ENCODE peak calls at places on chromosomes 3 and 15, in eight cellular contexts. K, R, X, I, G, A, Y and O are unnamed samples.

GRCh38 chr3:13927295-13927694 is 47.4 kb upstream of the WNT7A start:
- DNase-seq in K (no peak), R (peak), X (no peak), I (no peak), G (no peak), A (no peak), Y (no peak), O (no peak)

GRCh38 chr3:170563712-170564423 is 22.0 kb downstream of the SLC7A14 start:
- DNase-seq in K (no peak), R (peak), X (no peak), I (no peak), G (no peak), A (no peak), Y (no peak), O (no peak)

GRCh38 chr3:50652709-50653108 is 22.0 kb upstream of the DOCK3 start:
- DNase-seq in K (no peak), R (peak), X (peak), I (peak), G (no peak), A (peak), Y (peak), O (no peak)

GRCh38 chr15:82854554-82854953 is 45.1 kb downstream of the WHAMM start:
- DNase-seq in K (no peak), R (no peak), X (no peak), I (no peak), G (no peak), A (no peak), Y (peak), O (no peak)

GRCh38 chr3:197023998-197024651 is 5.5 kb downstream of the MELTF start:
- DNase-seq in K (no peak), R (no peak), X (peak), I (peak), G (peak), A (no peak), Y (no peak), O (no peak)

GRCh38 chr3:135851201-135852061 is 114.1 kb upstream of the PPP2R3A start:
- DNase-seq in K (no peak), R (no peak), X (no peak), I (no peak), G (no peak), A (no peak), Y (no peak), O (no peak)

GRCh38 chr3:39144095-39144747 is 9.2 kb downstream of the CSRNP1 start:
- DNase-seq in K (no peak), R (no peak), X (no peak), I (no peak), G (peak), A (no peak), Y (no peak), O (no peak)

GRCh38 chr15:49823987-49824538 is 203.2 kb downstream of the DTWD1 start:
- DNase-seq in K (no peak), R (peak), X (no peak), I (no peak), G (no peak), A (no peak), Y (no peak), O (no peak)

GRCh38 chr3:29099296-29099695 is 181.6 kb upstream of the RBMS3 start:
- DNase-seq in K (no peak), R (peak), X (no peak), I (no peak), G (no peak), A (no peak), Y (no peak), O (no peak)

GRCh38 chr3:146218880-146219866 is 31.7 kb downstream of the PLSCR4 start:
- DNase-seq in K (no peak), R (peak), X (no peak), I (peak), G (no peak), A (peak), Y (peak), O (no peak)

GRCh38 chr3:197906023-197906849 is 43.8 kb upstream of the RPL35A start:
- DNase-seq in K (peak), R (peak), X (peak), I (peak), G (peak), A (peak), Y (peak), O (peak)

GRCh38 chr15:77001966-77002365 is 7.0 kb downstream of the PSTPIP1 start:
- DNase-seq in K (no peak), R (no peak), X (no peak), I (no peak), G (peak), A (no peak), Y (no peak), O (no peak)

GRCh38 chr3:36219398-36219797 is 160.9 kb upstream of the STAC start:
- DNase-seq in K (no peak), R (peak), X (no peak), I (no peak), G (no peak), A (no peak), Y (no peak), O (no peak)

GRCh38 chr3:60391292-60391691 is 860.0 kb downstream of the FHIT start:
- DNase-seq in K (no peak), R (peak), X (no peak), I (no peak), G (no peak), A (no peak), Y (no peak), O (no peak)

GRCh38 chr3:8573342-8573926 is 71.2 kb downstream of the SSUH2 start:
- DNase-seq in K (no peak), R (peak), X (no peak), I (no peak), G (no peak), A (no peak), Y (no peak), O (no peak)

GRCh38 chr15:93261845-93262244 is 172.8 kb upstream of the RGMA start:
- DNase-seq in K (no peak), R (no peak), X (no peak), I (no peak), G (no peak), A (no peak), Y (no peak), O (no peak)

GRCh38 chr15:70596354-70597055 is 166.9 kb downstream of the UACA start:
- DNase-seq in K (peak), R (peak), X (no peak), I (no peak), G (no peak), A (no peak), Y (no peak), O (no peak)

GRCh38 chr3:8406479-8406878 is 95.1 kb upstream of the LMCD1 start:
- DNase-seq in K (no peak), R (no peak), X (no peak), I (no peak), G (no peak), A (no peak), Y (no peak), O (no peak)

GRCh38 chr3:23450806-23451205 is 247.7 kb downstream of the UBE2E2 start:
- DNase-seq in K (no peak), R (no peak), X (no peak), I (no peak), G (no peak), A (no peak), Y (no peak), O (no peak)

GRCh38 chr3:129439381-129439816 is 349 bp downstream of the MBD4 start:
- DNase-seq in K (no peak), R (no peak), X (peak), I (peak), G (no peak), A (peak), Y (peak), O (no peak)

GRCh38 chr15:35748105-35748504 is 202.1 kb upstream of the DPH6 start:
- DNase-seq in K (no peak), R (no peak), X (no peak), I (no peak), G (no peak), A (no peak), Y (no peak), O (no peak)

GRCh38 chr15:101142711-101143110 is 109.1 kb downstream of the CHSY1 start:
- DNase-seq in K (no peak), R (no peak), X (no peak), I (no peak), G (peak), A (no peak), Y (no peak), O (no peak)

GRCh38 chr3:34419801-34420200 is 621.4 kb downstream of the PDCD6IP start:
- DNase-seq in K (no peak), R (no peak), X (no peak), I (no peak), G (no peak), A (no peak), Y (no peak), O (no peak)

GRCh38 chr3:188468672-188469071 is 314.7 kb downstream of the LPP start:
- DNase-seq in K (no peak), R (no peak), X (no peak), I (no peak), G (peak), A (no peak), Y (no peak), O (peak)

GRCh38 chr3:170680593-170680992 is 94.7 kb upstream of the SLC7A14 start:
- DNase-seq in K (no peak), R (no peak), X (no peak), I (no peak), G (no peak), A (no peak), Y (no peak), O (no peak)

GRCh38 chr3:14265246-14265962 is 86.8 kb downstream of the LSM3 start:
- DNase-seq in K (peak), R (peak), X (no peak), I (no peak), G (no peak), A (no peak), Y (no peak), O (no peak)

GRCh38 chr3:72355168-72355567 is 493.1 kb downstream of the SHQ1 start:
- DNase-seq in K (no peak), R (no peak), X (no peak), I (no peak), G (no peak), A (no peak), Y (no peak), O (no peak)

GRCh38 chr3:14289590-14290453 is 111.2 kb downstream of the LSM3 start:
- DNase-seq in K (peak), R (peak), X (no peak), I (no peak), G (no peak), A (no peak), Y (no peak), O (peak)

GRCh38 chr3:133487920-133488540 is 85.5 kb upstream of the CDV3 start:
- DNase-seq in K (no peak), R (peak), X (peak), I (peak), G (no peak), A (no peak), Y (no peak), O (no peak)

GRCh38 chr3:58161435-58162398 is 49.1 kb downstream of the DNASE1L3 start:
- DNase-seq in K (peak), R (peak), X (no peak), I (no peak), G (peak), A (peak), Y (peak), O (no peak)

GRCh38 chr3:58167431-58168351 is 43.1 kb downstream of the DNASE1L3 start:
- DNase-seq in K (peak), R (peak), X (no peak), I (peak), G (peak), A (peak), Y (peak), O (no peak)

GRCh38 chr3:58163234-58163633 is 47.5 kb downstream of the DNASE1L3 start:
- DNase-seq in K (no peak), R (peak), X (no peak), I (no peak), G (no peak), A (no peak), Y (no peak), O (no peak)

GRCh38 chr3:58164916-58165821 is 45.6 kb downstream of the DNASE1L3 start:
- DNase-seq in K (peak), R (no peak), X (no peak), I (no peak), G (no peak), A (peak), Y (peak), O (no peak)

DNA sequence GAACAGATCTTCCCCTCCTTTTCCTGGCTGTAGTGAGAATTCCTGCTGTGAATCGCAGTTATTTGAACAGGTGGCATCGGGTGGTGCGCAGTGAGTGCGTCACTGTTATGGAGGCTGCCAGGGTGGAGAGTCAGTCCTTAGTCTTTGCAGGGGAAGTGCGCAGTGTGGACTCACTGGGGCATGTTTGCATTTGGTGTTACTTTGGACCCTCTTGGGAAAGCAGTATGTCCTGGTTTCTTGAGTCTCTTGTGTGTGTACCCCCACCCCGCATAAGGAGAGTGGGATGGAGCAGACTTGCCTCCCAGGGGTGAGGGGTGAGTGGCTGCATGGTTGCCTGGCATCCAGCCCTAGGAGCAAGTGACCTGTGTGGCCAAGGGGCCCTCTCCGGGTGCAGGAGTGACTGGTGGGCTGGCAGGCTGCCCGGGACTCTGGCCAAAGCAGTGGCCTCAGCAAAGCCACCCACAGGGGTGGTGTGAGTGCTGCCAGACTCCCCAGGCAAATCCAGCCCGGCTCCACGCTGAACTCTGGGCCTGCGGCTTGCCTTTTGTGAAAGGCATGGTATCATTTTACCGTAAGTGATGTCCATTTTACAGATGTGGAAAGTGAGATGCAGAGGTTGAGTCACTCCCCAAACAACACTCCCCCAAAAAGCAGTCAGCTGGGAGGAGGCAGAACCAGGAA is 46.4 kb downstream of the DNASE1L3 start:
- DNase-seq in K (peak), R (peak), X (no peak), I (no peak), G (peak), A (peak), Y (peak), O (no peak)
- H3K27ac ChIP-seq in K (peak), R (no peak), X (no peak), I (no peak), G (peak), A (peak), Y (peak), O (no peak)

DNA sequence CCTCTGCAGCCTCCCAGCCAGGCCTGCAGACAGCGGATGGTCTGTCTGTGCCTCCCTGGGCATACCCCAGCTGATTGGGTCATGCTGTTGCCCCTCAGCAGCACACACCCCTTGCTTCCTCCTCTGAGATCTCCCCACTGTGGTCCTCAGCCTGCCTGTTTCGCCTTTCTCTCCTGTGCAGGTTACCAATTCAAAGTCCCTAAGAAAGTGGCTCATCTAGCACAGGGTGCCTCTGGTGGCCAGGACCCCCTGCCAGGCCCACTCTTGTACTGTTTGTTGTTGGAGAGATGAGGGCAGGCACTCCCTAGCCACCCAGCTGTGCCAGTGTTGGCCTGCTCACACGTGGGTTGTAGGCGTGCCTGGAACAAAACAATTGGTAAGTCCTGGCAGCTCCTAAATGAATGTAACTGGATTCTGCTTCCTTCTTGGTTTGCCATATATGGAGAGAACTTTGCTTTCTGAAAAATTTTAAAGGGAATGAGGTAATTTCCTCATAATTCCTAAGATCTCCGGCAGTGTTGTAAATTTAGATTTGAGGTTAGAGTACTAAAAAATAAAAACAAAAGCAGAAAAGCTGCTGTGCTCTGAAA is 213.2 kb upstream of the IL12A start:
- DNase-seq in K (peak), R (peak), X (no peak), I (no peak), G (peak), A (no peak), Y (no peak), O (peak)
- H3K27ac ChIP-seq in K (peak), R (peak), X (no peak), I (no peak), G (peak), A (no peak), Y (peak), O (peak)

DNA sequence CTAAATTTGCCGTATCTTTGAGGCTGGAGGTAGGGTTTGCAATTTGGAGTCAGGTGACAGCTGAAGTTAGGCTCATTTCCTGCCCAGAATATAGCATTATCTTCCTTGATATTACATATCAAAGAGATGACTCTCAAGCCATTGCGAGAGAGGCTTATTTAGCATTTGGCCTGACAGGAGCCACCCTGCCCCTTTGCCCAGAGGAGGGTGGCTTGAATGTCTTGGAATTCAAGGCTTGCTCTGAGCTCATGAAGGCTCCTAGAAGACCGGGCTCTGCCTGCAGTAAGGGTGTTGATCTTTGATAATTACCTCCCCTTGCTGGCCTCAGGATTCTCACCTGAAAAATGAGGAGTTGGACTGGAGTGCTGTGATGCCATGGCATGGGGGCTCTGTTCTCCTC is 251.4 kb upstream of the C2CD4B start:
- DNase-seq in K (no peak), R (no peak), X (no peak), I (no peak), G (no peak), A (no peak), Y (no peak), O (no peak)
- H3K27ac ChIP-seq in K (no peak), R (no peak), X (no peak), I (no peak), G (no peak), A (no peak), Y (no peak), O (no peak)

DNA sequence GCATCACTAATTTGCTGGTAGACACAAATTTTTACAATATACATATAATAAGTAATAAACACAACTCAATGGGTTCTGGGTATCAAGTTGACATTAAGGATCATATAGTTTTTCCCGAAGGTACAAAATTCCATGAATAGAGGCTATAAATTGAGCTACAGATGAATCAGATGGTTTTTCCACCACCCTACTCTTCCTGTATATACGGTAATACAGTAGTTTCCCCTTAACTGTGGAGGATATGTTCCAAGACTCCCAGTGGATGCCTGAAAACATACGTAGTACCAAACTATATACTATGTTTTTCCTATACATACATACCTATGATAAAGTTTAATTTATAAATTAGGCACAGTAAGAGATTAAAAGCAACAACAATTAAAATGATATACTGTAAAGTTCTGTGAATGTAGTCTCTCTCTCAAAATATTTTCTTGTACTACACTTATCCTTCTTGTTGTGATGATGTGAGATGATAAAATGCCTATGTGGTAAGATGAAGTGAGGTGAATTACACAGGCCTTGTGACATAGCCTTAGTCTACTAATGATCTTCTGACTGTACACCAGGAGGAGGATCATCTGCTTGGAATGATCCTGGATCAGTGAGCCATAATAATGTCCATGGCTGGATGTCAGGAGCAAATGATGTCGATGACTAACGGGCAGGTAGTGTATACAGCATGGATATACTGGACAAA is 116.7 kb downstream of the NR1I2 start:
- DNase-seq in K (no peak), R (peak), X (no peak), I (no peak), G (no peak), A (no peak), Y (no peak), O (no peak)
- H3K27ac ChIP-seq in K (no peak), R (no peak), X (no peak), I (no peak), G (no peak), A (no peak), Y (no peak), O (no peak)

DNA sequence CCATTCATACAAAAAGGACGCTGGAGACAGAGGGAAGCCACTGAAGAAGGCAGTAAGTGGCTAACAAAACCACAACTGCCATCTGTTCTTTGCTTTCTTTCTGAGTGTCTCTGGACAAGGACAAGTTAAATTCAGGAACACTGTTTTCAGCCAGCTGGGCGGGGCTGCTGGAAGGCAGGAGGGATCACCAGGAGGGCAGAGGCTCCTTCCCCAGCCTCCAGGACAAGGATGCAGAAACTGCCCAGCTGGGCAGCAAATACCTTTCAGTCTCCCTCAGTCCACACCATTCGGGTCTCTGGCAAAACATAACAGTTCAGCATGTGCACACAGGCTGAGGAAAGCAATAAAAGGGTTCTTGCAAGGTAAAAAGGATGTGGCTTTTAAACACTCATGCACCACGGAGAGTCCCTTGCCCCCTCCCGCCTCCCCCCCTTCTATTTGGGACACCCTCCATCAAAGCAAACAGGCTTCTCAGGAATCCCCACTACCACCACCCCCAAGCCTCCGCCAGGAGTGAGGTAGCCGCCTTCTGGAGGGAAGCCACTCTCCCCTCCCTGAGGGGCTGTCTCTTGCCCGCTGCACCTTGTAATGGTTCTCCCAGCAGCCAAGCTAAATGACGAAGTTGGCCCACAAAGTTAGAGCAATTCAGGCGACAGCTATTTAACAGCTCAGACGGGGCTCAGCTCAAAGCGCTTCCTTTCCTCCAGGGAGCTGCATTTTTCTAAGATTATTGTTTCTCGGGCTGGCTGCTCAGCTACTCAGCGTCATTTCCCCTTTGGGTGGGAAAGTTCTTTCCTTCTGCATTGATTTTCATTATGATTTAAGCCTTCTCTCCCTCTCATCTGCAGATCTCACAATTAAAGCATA is 3.8 kb downstream of the HEG1 start:
- DNase-seq in K (peak), R (peak), X (peak), I (peak), G (peak), A (no peak), Y (no peak), O (peak)
- H3K27ac ChIP-seq in K (peak), R (peak), X (peak), I (peak), G (peak), A (peak), Y (peak), O (peak)